ENCODE peak calls at places on chromosomes 11 and 22, in nine cellular contexts. W is HCT116; T is activated CD8-positive, alpha-beta T cell treated with anti-CD3 and anti-CD28 coated beads for 36 hours; K is CD4-positive, alpha-beta T cell; S is AG10803; R is AG04450; G is breast epithelium; B is osteocyte; D is Calu3. H is an unnamed sample.

GRCh38 chr22:48581821-48582469 is 1245.7 kb downstream of the BRD1 start:
- DNase-seq in W (no peak), T (no peak), K (no peak), S (peak; percentile 4), R (no peak), G (no peak), B (no peak), D (no peak), H (no peak)

GRCh38 chr11:123729602-123730001 is 11.9 kb downstream of the ZNF202 start:
- DNase-seq in W (no peak), T (no peak), K (no peak), S (peak; percentile 36), R (no peak), G (no peak), B (no peak), D (no peak), H (peak; percentile 50)

GRCh38 chr11:12043959-12044772 is 35.7 kb upstream of the DKK3 start:
- DNase-seq in W (peak; percentile 92), T (peak; percentile 74), K (peak; percentile 31), S (peak; percentile 97), R (peak; percentile 94), G (peak; percentile 79), B (peak; percentile 92), D (peak; percentile 80), H (peak; percentile 96)

GRCh38 chr22:29302402-29302680 is 4.1 kb upstream of the GAS2L1 start:
- DNase-seq in W (no peak), T (no peak), K (no peak), S (no peak), R (no peak), G (no peak), B (no peak), D (no peak), H (no peak)

GRCh38 chr22:30195245-30196140 is 51.1 kb downstream of the LIF start:
- DNase-seq in W (no peak), T (no peak), K (no peak), S (no peak), R (no peak), G (no peak), B (no peak), D (no peak), H (peak; percentile 55)

GRCh38 chr11:65892661-65893317 is 2.3 kb downstream of the CCDC85B start:
- DNase-seq in W (no peak), T (peak; percentile 32), K (no peak), S (no peak), R (no peak), G (no peak), B (no peak), D (no peak), H (no peak)

GRCh38 chr22:40436460-40437431 is 66.4 kb downstream of the SGSM3 start:
- DNase-seq in W (peak; percentile 53), T (peak; percentile 50), K (no peak), S (peak; percentile 63), R (peak; percentile 38), G (no peak), B (no peak), D (peak; percentile 9), H (peak; percentile 71)

GRCh38 chr11:1074244-1075221 is at the start of gene MUC2:
- DNase-seq in W (no peak), T (no peak), K (no peak), S (no peak), R (no peak), G (peak; percentile 48), B (no peak), D (no peak), H (no peak)

GRCh38 chr11:31847761-31848160 is 36.6 kb upstream of the PAX6 start:
- DNase-seq in W (no peak), T (no peak), K (no peak), S (peak; percentile 12), R (no peak), G (no peak), B (no peak), D (no peak), H (no peak)

GRCh38 chr11:100752371-100753073 is 65.4 kb downstream of the ARHGAP42 start:
- DNase-seq in W (no peak), T (no peak), K (no peak), S (no peak), R (no peak), G (no peak), B (no peak), D (no peak), H (no peak)

GRCh38 chr11:22561283-22561682 is 64.3 kb downstream of the FANCF start:
- DNase-seq in W (no peak), T (no peak), K (no peak), S (no peak), R (no peak), G (no peak), B (no peak), D (no peak), H (no peak)

GRCh38 chr11:19276859-19277808 is 36.4 kb upstream of the E2F8 start:
- DNase-seq in W (no peak), T (no peak), K (no peak), S (no peak), R (no peak), G (no peak), B (no peak), D (peak; percentile 41), H (peak; percentile 27)

GRCh38 chr11:877565-877964 is 33.0 kb downstream of the CHID1 start:
- DNase-seq in W (peak; percentile 75), T (peak; percentile 49), K (no peak), S (no peak), R (no peak), G (no peak), B (no peak), D (no peak), H (peak; percentile 6)

DNA sequence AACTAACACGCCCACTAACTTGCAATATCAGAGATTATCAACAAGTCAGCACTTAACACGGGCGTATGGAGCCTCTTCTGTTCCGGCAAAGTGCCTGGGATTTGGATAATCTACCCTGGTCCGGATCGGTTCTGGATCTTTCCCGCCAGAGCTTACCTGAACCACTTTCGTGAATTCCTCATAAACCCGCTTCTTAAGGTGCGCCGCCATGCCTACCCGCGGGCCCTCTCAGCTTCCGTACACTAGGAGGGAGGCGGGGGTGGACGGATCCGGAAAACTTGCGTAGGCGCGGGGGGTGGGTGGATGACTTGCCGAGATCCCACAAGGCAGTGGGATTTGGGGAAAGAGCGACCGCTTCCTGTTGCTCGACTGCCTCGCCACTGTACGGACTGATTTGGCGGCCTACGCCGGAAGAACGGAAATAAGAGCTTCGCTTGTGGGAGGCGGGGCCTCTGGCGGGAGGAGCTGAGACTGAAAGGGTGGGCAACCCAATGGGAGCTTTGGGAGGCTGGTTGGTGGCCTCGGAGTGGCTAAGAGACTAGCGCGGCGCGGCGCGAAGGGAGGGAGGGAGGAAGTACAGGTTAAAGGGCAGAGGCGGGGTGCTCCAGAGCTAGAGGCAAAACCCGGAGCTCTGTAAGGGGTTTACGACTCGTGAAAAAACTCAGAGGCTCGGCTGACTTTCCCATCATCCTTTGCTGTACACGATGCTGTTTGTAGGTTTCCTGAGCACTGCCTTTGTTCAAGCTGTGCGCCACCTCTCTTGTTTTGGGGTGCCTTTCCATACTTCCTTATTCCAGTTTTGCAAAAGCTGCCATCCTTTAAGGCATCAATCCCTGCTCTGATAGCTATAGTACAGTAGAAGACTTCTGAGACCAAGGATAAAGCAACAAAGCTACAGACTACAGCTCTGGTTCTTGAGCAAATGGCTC is at the start of gene INTS4:
- DNase-seq in W (peak; percentile 100), T (peak; percentile 99), K (peak; percentile 96), S (peak; percentile 100), R (peak; percentile 99), G (peak; percentile 98), B (peak; percentile 99), D (peak; percentile 98), H (peak; percentile 100)
- TF ChIP-seq CTCF in W (no peak), T (no peak), K (no peak), S (no peak), R (no peak), G (no peak), B (no peak), D (no peak), H (no peak)

GRCh38 chr11:117597083-117597482 is 199.9 kb downstream of the DSCAML1 start:
- DNase-seq in W (peak; percentile 12), T (peak; percentile 76), K (peak; percentile 14), S (peak; percentile 18), R (no peak), G (no peak), B (no peak), D (peak; percentile 25), H (peak; percentile 38)

GRCh38 chr11:117600976-117601708 is 195.9 kb downstream of the DSCAML1 start:
- DNase-seq in W (no peak), T (no peak), K (no peak), S (no peak), R (no peak), G (no peak), B (no peak), D (no peak), H (no peak)

GRCh38 chr11:117604349-117604995 is 192.5 kb downstream of the DSCAML1 start:
- DNase-seq in W (no peak), T (no peak), K (no peak), S (no peak), R (no peak), G (no peak), B (no peak), D (no peak), H (no peak)

GRCh38 chr11:117595440-117595839 is 201.6 kb downstream of the DSCAML1 start:
- DNase-seq in W (peak; percentile 7), T (no peak), K (no peak), S (no peak), R (no peak), G (no peak), B (no peak), D (no peak), H (no peak)

GRCh38 chr11:117600261-117600783 is 196.7 kb downstream of the DSCAML1 start:
- DNase-seq in W (no peak), T (no peak), K (no peak), S (no peak), R (no peak), G (no peak), B (no peak), D (no peak), H (no peak)
- TF ChIP-seq CTCF in W (no peak), T (no peak), K (no peak), S (no peak), R (no peak), G (no peak), B (no peak), D (no peak), H (no peak)

DNA sequence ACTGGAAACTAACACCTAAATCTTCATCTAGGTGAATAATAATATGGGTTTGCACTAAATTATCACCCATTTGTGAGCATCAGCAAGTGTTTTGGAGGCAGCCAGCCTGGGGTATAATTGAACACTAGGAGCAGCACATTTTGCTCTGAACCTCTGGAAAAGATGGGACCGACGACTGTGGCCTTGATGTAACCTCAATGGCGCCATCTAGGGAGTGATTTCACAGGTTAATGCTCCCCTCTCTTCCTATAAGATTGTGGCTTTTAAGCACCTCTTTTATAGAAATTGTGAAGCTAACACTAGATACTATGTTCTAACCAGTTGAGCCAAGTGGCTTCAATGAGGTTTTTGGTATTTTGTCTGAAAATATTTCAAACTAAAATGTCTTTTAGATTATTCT is 203.7 kb downstream of the NELL1 start:
- DNase-seq in W (no peak), T (peak; percentile 12), K (no peak), S (no peak), R (no peak), G (no peak), B (no peak), D (no peak), H (no peak)
- TF ChIP-seq CTCF in W (no peak), T (peak; percentile 38), K (no peak), S (no peak), R (no peak), G (no peak), B (peak; percentile 11), D (no peak), H (no peak)

GRCh38 chr11:25970726-25971508 is 361.0 kb upstream of the ANO3 start:
- DNase-seq in W (no peak), T (no peak), K (no peak), S (no peak), R (no peak), G (no peak), B (no peak), D (peak; percentile 2), H (no peak)
- TF ChIP-seq CTCF in W (peak; percentile 16), T (no peak), K (no peak), S (peak; percentile 27), R (peak; percentile 47), G (no peak), B (peak; percentile 27), D (no peak), H (peak; percentile 44)

H was measured in fibroblast of mammary gland.